ENCODE peak calls at places on chromosomes 13 and 19, in seven cellular contexts. K, V, Y, I, B, X and U are unnamed samples.
A peak's percentile ranks its signal among the peaks of the same experiment; 100 is the strongest.

GRCh38 chr13:31538067-31539042 is 201.0 kb upstream of the RXFP2 start:
- DNase-seq in K (no peak), V (peak; percentile 59), Y (peak; percentile 82), I (no peak), B (no peak), X (peak; percentile 29), U (no peak)

GRCh38 chr19:51713319-51714285 is 10.2 kb downstream of the HAS1 start:
- DNase-seq in K (no peak), V (no peak), Y (no peak), I (no peak), B (no peak), X (no peak), U (no peak)

GRCh38 chr19:7575426-7576040 is 20.1 kb upstream of the CAMSAP3 start:
- DNase-seq in K (no peak), V (no peak), Y (peak; percentile 17), I (no peak), B (no peak), X (no peak), U (no peak)

GRCh38 chr19:13015361-13016231 is 20.3 kb downstream of the NFIX start:
- DNase-seq in K (no peak), V (peak; percentile 62), Y (no peak), I (no peak), B (peak; percentile 5), X (no peak), U (no peak)

GRCh38 chr13:93036380-93036779 is 190.2 kb upstream of the GPC6 start:
- DNase-seq in K (no peak), V (no peak), Y (no peak), I (no peak), B (no peak), X (no peak), U (no peak)

GRCh38 chr13:97224544-97225324 is 2.6 kb downstream of the MBNL2 start:
- DNase-seq in K (no peak), V (no peak), Y (peak; percentile 69), I (no peak), B (no peak), X (peak; percentile 70), U (no peak)

GRCh38 chr19:55578761-55579747 is 1.6 kb downstream of the ZNF579 start:
- DNase-seq in K (no peak), V (no peak), Y (no peak), I (no peak), B (no peak), X (no peak), U (no peak)

GRCh38 chr13:25901460-25902376 is 150.1 kb downstream of the SHISA2 start:
- DNase-seq in K (no peak), V (no peak), Y (peak; percentile 97), I (no peak), B (no peak), X (no peak), U (peak; percentile 18)

GRCh38 chr13:99050983-99051488 is 73.2 kb upstream of the DOCK9 start:
- DNase-seq in K (no peak), V (no peak), Y (no peak), I (no peak), B (no peak), X (no peak), U (no peak)

GRCh38 chr19:7153008-7153407 is 83.5 kb downstream of the ZNF557 start:
- DNase-seq in K (no peak), V (no peak), Y (no peak), I (no peak), B (no peak), X (no peak), U (no peak)

GRCh38 chr13:94020833-94021232 is 458.6 kb downstream of the DCT start:
- DNase-seq in K (no peak), V (no peak), Y (no peak), I (no peak), B (no peak), X (no peak), U (no peak)

GRCh38 chr13:45737571-45738002 is 35.5 kb downstream of the CBY2 start:
- DNase-seq in K (no peak), V (no peak), Y (no peak), I (no peak), B (no peak), X (no peak), U (no peak)

GRCh38 chr19:13530720-13531119 is 24.4 kb upstream of the CACNA1A start:
- DNase-seq in K (no peak), V (no peak), Y (no peak), I (no peak), B (no peak), X (no peak), U (no peak)

GRCh38 chr13:102325321-102325720 is 76.5 kb downstream of the FGF14 start:
- DNase-seq in K (no peak), V (no peak), Y (no peak), I (no peak), B (no peak), X (no peak), U (no peak)

GRCh38 chr13:31875134-31875533 is 135.8 kb downstream of the RXFP2 start:
- DNase-seq in K (no peak), V (no peak), Y (no peak), I (no peak), B (no peak), X (no peak), U (no peak)

GRCh38 chr13:47418206-47418920 is 521.5 kb upstream of the HTR2A start:
- DNase-seq in K (no peak), V (no peak), Y (no peak), I (no peak), B (no peak), X (no peak), U (no peak)

GRCh38 chr19:22616659-22617058 is 17.5 kb upstream of the ZNF492 start:
- DNase-seq in K (no peak), V (no peak), Y (no peak), I (peak; percentile 23), B (no peak), X (no peak), U (no peak)

GRCh38 chr13:25137624-25137892 is 34.5 kb downstream of the AMER2 start:
- DNase-seq in K (no peak), V (no peak), Y (no peak), I (no peak), B (no peak), X (no peak), U (no peak)

GRCh38 chr13:64078480-64078936 is 2662.9 kb upstream of the PCDH20 start:
- DNase-seq in K (no peak), V (no peak), Y (no peak), I (no peak), B (no peak), X (no peak), U (no peak)

GRCh38 chr19:12545267-12545666 is 6.0 kb downstream of the ZNF564 start:
- DNase-seq in K (no peak), V (no peak), Y (no peak), I (no peak), B (no peak), X (no peak), U (no peak)

GRCh38 chr13:67493835-67494234 is 263.7 kb upstream of the PCDH9 start:
- DNase-seq in K (no peak), V (no peak), Y (peak; percentile 3), I (no peak), B (no peak), X (no peak), U (no peak)

GRCh38 chr13:61466280-61466679 is 50.6 kb upstream of the PCDH20 start:
- DNase-seq in K (no peak), V (peak; percentile 18), Y (no peak), I (no peak), B (no peak), X (no peak), U (no peak)

GRCh38 chr13:100464006-100464405 is 124.6 kb downstream of the GGACT start:
- DNase-seq in K (no peak), V (no peak), Y (no peak), I (no peak), B (no peak), X (no peak), U (no peak)

GRCh38 chr13:89541091-89542030 is 1806.1 kb upstream of the MIR17HG start:
- DNase-seq in K (no peak), V (no peak), Y (no peak), I (no peak), B (no peak), X (no peak), U (no peak)

GRCh38 chr13:95660981-95661581 is 15.9 kb upstream of the DNAJC3 start:
- DNase-seq in K (no peak), V (peak; percentile 56), Y (peak; percentile 46), I (no peak), B (no peak), X (no peak), U (no peak)

GRCh38 chr13:68938639-68939038 is 1169.0 kb upstream of the ATXN8OS start:
- DNase-seq in K (no peak), V (no peak), Y (no peak), I (no peak), B (no peak), X (no peak), U (no peak)
- H3K27me3 ChIP-seq in K (no peaks in the 10 kb centered on the region), V (no peaks in the 10 kb centered on the region), Y (no peaks in the 10 kb centered on the region), I (no peaks in the 10 kb centered on the region), B (no peaks in the 10 kb centered on the region), X (no peaks in the 10 kb centered on the region), U (no peaks in the 10 kb centered on the region)

GRCh38 chr19:10699650-10700335 is 1.4 kb upstream of the QTRT1 start:
- DNase-seq in K (no peak), V (peak; percentile 70), Y (peak; percentile 73), I (no peak), B (no peak), X (peak; percentile 74), U (peak; percentile 61)
- TF ChIP-seq CTCF in K (peak; percentile 65), V (peak; percentile 69), Y (peak; percentile 73), I (peak; percentile 39), B (peak; percentile 39), X (peak; percentile 38), U (peak; percentile 70)

DNA sequence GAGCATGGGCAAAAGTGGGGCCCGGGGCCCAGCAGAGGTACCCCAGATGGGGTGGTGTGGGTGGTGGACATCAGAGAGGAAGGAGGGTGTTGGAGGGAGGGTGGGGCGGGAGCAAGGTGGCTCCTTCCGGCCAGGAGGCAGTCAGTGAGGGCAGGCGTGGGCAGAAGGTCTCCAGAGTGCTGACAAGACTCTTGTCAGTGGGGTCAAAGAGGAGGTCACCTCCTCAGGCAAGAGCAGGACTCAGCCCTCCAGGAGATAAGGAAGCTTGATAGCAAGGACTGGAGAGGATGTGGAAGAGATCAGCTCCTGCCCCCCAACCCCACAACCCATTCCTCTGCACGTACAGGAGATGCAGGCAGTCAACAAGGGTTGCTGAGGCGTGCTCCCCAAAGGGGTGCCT is 9.8 kb downstream of the GJA3 start:
- DNase-seq in K (no peak), V (no peak), Y (no peak), I (no peak), B (no peak), X (no peak), U (no peak)
- H3K27me3 ChIP-seq in K (peaks cover 56% of the 10 kb centered on the region), V (no peaks in the 10 kb centered on the region), Y (peaks cover 12% of the 10 kb centered on the region), I (peaks cover 32% of the 10 kb centered on the region), B (peaks cover 47% of the 10 kb centered on the region), X (peaks cover 86% of the 10 kb centered on the region), U (peaks cover 4% of the 10 kb centered on the region)

GRCh38 chr13:76016799-76017198 is 380.7 kb downstream of the LMO7 start:
- DNase-seq in K (no peak), V (peak; percentile 30), Y (peak; percentile 54), I (no peak), B (no peak), X (no peak), U (no peak)
- TF ChIP-seq CTCF in K (peak; percentile 55), V (peak; percentile 60), Y (peak; percentile 73), I (peak; percentile 36), B (peak; percentile 32), X (peak; percentile 29), U (no peak)

GRCh38 chr13:39910833-39911232 is 255.4 kb downstream of the COG6 start:
- DNase-seq in K (peak; percentile 35), V (no peak), Y (no peak), I (no peak), B (peak; percentile 21), X (no peak), U (no peak)
- H3K27me3 ChIP-seq in K (no peaks in the 10 kb centered on the region), V (no peaks in the 10 kb centered on the region), Y (no peaks in the 10 kb centered on the region), I (no peaks in the 10 kb centered on the region), B (no peaks in the 10 kb centered on the region), X (no peaks in the 10 kb centered on the region), U (no peaks in the 10 kb centered on the region)

GRCh38 chr19:10769533-10770491 is 51.9 kb downstream of the DNM2 start:
- DNase-seq in K (peak; percentile 80), V (peak; percentile 50), Y (no peak), I (peak; percentile 73), B (peak; percentile 66), X (peak; percentile 36), U (no peak)
- TF ChIP-seq CTCF in K (peak; percentile 47), V (peak; percentile 24), Y (peak; percentile 56), I (peak; percentile 60), B (peak; percentile 36), X (peak; percentile 52), U (peak; percentile 41)